ENCODE peak calls at places on chromosomes 3 and 15, in four cellular contexts. One of them, this sample, is unnamed. For H3K36me3, the result is how much of the 10 kb centered on the place peaks cover.

GRCh38 chr3:37040231-37040630 is 46.9 kb downstream of the MLH1 start:
- DNase-seq in aorta: no peak
- DNase-seq in thyroid gland: no peak
- DNase-seq in astrocyte: peak
- DNase-seq in this sample: no peak

GRCh38 chr15:40763801-40764765 is at the start of gene GCHFR:
- DNase-seq in thyroid gland: peak
- DNase-seq in aorta: peak
- DNase-seq in astrocyte: peak
- DNase-seq in this sample: peak

GRCh38 chr3:21795152-21795837 is 44.3 kb upstream of the ZNF385D start:
- DNase-seq in thyroid gland: no peak
- DNase-seq in astrocyte: no peak
- DNase-seq in aorta: no peak
- DNase-seq in this sample: peak

GRCh38 chr3:113626513-113627371 is 69.7 kb downstream of the USF3 start:
- DNase-seq in aorta: peak
- DNase-seq in thyroid gland: peak
- DNase-seq in astrocyte: peak
- DNase-seq in this sample: peak

GRCh38 chr15:70690491-70691281 is 72.7 kb downstream of the UACA start:
- DNase-seq in aorta: no peak
- DNase-seq in thyroid gland: no peak
- DNase-seq in astrocyte: no peak
- DNase-seq in this sample: no peak

GRCh38 chr3:5709704-5710103 is 522.2 kb downstream of the EDEM1 start:
- DNase-seq in thyroid gland: no peak
- DNase-seq in aorta: no peak
- DNase-seq in astrocyte: no peak
- DNase-seq in this sample: no peak

GRCh38 chr3:149198611-149199010 is 23.0 kb downstream of the CP start:
- DNase-seq in astrocyte: peak
- DNase-seq in aorta: no peak
- DNase-seq in thyroid gland: no peak
- DNase-seq in this sample: no peak

GRCh38 chr3:151903501-151903991 is 30.1 kb downstream of the SUCNR1 start:
- DNase-seq in thyroid gland: no peak
- DNase-seq in aorta: no peak
- DNase-seq in astrocyte: peak
- DNase-seq in this sample: no peak

GRCh38 chr3:134427400-134428111 is 53.3 kb upstream of the AMOTL2 start:
- DNase-seq in thyroid gland: no peak
- DNase-seq in aorta: no peak
- DNase-seq in astrocyte: peak
- DNase-seq in this sample: peak

GRCh38 chr15:67186226-67186649 is 68.2 kb downstream of the AAGAB start:
- DNase-seq in aorta: peak
- DNase-seq in astrocyte: no peak
- DNase-seq in thyroid gland: no peak
- DNase-seq in this sample: peak
- H3K36me3 ChIP-seq in aorta: under half
- H3K36me3 ChIP-seq in astrocyte: under half
- H3K36me3 ChIP-seq in thyroid gland: under half
- H3K36me3 ChIP-seq in this sample: half or more

GRCh38 chr3:160757624-160758106 is 1.6 kb downstream of the PPM1L start:
- DNase-seq in astrocyte: no peak
- DNase-seq in thyroid gland: no peak
- DNase-seq in aorta: no peak
- DNase-seq in this sample: no peak
- H3K4me3 ChIP-seq in astrocyte: no peak
- H3K4me3 ChIP-seq in thyroid gland: no peak
- H3K4me3 ChIP-seq in aorta: no peak
- H3K4me3 ChIP-seq in this sample: peak

GRCh38 chr15:96333194-96334016 is 2.9 kb downstream of the NR2F2 start:
- DNase-seq in astrocyte: peak
- DNase-seq in aorta: no peak
- DNase-seq in thyroid gland: peak
- DNase-seq in this sample: peak

GRCh38 chr15:96331141-96331941 is 841 bp downstream of the NR2F2 start:
- DNase-seq in thyroid gland: peak
- DNase-seq in aorta: no peak
- DNase-seq in astrocyte: peak
- DNase-seq in this sample: peak

GRCh38 chr15:96332854-96333193 is 2.3 kb downstream of the NR2F2 start:
- DNase-seq in aorta: no peak
- DNase-seq in astrocyte: no peak
- DNase-seq in thyroid gland: no peak
- DNase-seq in this sample: no peak

GRCh38 chr15:96330450-96331140 is at the start of gene NR2F2:
- DNase-seq in thyroid gland: peak
- DNase-seq in aorta: peak
- DNase-seq in astrocyte: peak
- DNase-seq in this sample: peak

DNA sequence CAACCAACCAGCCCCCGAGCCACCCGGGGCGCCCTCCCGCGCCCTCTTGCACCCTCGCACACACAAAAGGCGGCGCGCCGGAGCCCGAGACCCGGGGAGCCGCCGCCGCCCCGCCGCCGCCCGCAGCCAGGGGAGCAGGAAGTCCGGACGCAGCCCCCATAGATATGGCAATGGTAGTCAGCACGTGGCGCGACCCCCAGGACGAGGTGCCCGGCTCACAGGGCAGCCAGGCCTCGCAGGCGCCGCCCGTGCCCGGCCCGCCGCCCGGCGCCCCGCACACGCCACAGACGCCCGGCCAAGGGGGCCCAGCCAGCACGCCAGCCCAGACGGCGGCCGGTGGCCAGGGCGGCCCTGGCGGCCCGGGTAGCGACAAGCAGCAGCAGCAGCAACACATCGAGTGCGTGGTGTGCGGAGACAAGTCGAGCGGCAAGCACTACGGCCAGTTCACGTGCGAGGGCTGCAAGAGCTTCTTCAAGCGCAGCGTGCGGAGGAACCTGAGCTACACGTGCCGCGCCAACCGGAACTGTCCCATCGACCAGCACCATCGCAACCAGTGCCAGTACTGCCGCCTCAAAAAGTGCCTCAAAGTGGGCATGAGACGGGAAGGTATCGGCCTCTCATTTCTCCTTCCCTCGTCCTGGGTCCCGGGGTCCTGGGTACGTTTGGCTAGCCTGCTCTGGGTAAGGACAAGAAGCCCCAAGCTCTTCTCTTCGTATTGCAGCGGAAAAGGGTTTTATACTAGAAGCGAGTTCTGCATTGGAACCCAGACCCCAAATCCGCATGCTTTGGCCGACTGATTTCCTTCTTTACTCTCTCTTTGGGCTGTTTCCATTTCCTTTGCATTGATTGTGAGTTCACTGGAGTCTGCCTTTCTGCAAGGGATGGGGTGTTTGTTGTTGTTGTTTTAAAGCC is 1.7 kb downstream of the NR2F2 start:
- DNase-seq in astrocyte: peak
- DNase-seq in aorta: no peak
- DNase-seq in thyroid gland: peak
- DNase-seq in this sample: peak
- H3K27ac ChIP-seq in astrocyte: peak
- H3K27ac ChIP-seq in aorta: peak
- H3K27ac ChIP-seq in thyroid gland: peak
- H3K27ac ChIP-seq in this sample: peak

GRCh38 chr3:177452487-177452886 is 255.2 kb upstream of the TBL1XR1 start:
- DNase-seq in astrocyte: peak
- DNase-seq in thyroid gland: no peak
- DNase-seq in aorta: no peak
- DNase-seq in this sample: no peak
- H3K36me3 ChIP-seq in astrocyte: under half
- H3K36me3 ChIP-seq in thyroid gland: under half
- H3K36me3 ChIP-seq in aorta: under half
- H3K36me3 ChIP-seq in this sample: under half

This sample was measured in psoas muscle.